ENCODE peak calls at places on chromosome 1, in four cellular contexts. K is AG04449; T is CD4-positive, alpha-beta memory T cell; O is cardiac muscle cell. G is an unnamed sample.

GRCh38 chr1:25232866-25233784 is 823 bp upstream of the SYF2 start:
- DNase-seq in O (peak), K (peak), T (peak), G (peak)

GRCh38 chr1:235984041-235984820 is 80.7 kb downstream of the NID1 start:
- DNase-seq in O (peak), K (peak), T (no peak), G (no peak)

GRCh38 chr1:178649582-178650350 is 75.3 kb upstream of the RALGPS2 start:
- DNase-seq in T (no peak), K (no peak), O (no peak), G (no peak)

GRCh38 chr1:150876111-150876434 is 326 bp downstream of the ARNT start:
- DNase-seq in T (no peak), O (peak), K (no peak), G (no peak)

GRCh38 chr1:31830065-31830464 is 14.2 kb upstream of the SPOCD1 start:
- DNase-seq in K (no peak), T (no peak), O (no peak), G (no peak)

GRCh38 chr1:16721871-16722641 is 18.3 kb upstream of the RNU1-4 start:
- DNase-seq in O (no peak), K (no peak), T (no peak), G (no peak)

GRCh38 chr1:97196825-97197516 is 475.4 kb downstream of the PTBP2 start:
- DNase-seq in K (no peak), O (no peak), T (no peak), G (no peak)

GRCh38 chr1:60262701-60263100 is 189.1 kb upstream of the C1orf87 start:
- DNase-seq in O (no peak), K (no peak), T (no peak), G (no peak)

GRCh38 chr1:116389013-116389412 is 16.0 kb downstream of the ATP1A1 start:
- DNase-seq in O (no peak), K (no peak), T (no peak), G (no peak)

GRCh38 chr1:216627252-216627651 is 96.0 kb downstream of the ESRRG start:
- DNase-seq in T (no peak), K (no peak), O (no peak), G (no peak)

GRCh38 chr1:82420584-82420983 is 619.9 kb downstream of the ADGRL2 start:
- DNase-seq in O (no peak), T (no peak), K (no peak), G (no peak)
- H3K4me3 ChIP-seq in O (no peak), T (no peak), K (no peak), G (no peak)

GRCh38 chr1:196178083-196178635 is 430.1 kb downstream of the KCNT2 start:
- DNase-seq in K (no peak), O (peak), T (no peak), G (no peak)

GRCh38 chr1:196181594-196181878 is 426.7 kb downstream of the KCNT2 start:
- DNase-seq in O (no peak), T (no peak), K (no peak), G (no peak)

DNA sequence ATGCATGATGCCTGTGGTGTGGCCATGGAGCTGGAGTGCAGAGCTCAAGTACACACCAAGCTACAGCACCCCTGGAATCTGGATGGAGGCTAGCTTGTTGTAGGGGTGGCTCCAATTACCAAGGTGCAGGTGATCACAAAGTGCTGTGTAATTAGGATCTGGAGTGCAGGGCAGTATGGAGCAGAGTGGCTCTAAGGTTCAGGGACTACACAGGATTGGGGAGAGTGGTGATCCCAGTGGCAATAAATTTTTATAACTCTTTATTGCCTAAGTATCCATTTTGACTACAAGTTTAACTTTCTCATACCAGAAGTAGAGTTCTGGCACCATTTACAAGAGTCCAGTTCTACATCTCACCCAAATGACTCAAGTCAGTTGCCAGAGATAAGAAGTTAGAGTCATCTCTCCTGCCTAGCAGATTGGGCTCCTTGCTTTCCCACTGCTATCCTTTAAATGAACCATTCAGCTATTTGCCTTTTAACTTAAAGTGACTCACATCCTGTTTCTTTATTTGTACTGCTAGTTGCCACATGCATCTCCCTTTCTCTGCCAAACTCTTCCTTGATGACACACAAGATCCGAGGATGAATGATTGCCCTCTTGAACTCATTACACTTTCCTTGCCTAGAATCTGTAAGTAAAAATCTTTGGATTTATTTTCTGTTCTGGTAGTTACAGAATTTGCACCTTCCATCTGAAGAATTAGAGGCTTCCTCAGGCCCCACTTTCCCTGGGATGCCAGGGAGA is 427.2 kb downstream of the KCNT2 start:
- DNase-seq in T (no peak), K (peak), O (peak), G (peak)
- H3K4me3 ChIP-seq in T (no peak), K (no peak), O (no peak), G (no peak)

DNA sequence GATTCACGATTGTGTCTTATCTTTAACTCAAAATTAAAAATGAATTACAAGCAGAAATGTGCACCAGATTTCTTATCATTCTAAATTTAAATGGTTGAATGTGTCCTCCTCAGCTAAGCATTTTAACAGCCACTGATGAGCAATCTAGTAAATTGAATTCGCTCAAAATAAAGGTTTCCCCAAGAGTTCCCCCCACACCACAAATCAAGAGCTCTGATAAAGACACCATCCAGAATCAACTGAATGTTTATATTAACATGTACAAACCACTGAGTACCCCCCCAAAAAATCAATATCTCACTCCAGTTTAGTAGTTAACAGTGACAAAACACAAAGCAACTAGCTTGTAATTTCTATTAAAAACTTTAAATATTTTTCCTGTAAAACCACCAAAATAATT is 1.9 kb downstream of the GPBP1L1 start:
- DNase-seq in K (no peak), O (no peak), T (no peak), G (no peak)
- H3K4me3 ChIP-seq in K (peak), O (peak), T (no peak), G (peak)

GRCh38 chr1:39788758-39789570 is at the start of gene BMP8B:
- DNase-seq in T (peak), O (peak), K (no peak), G (no peak)
- H3K4me3 ChIP-seq in T (no peak), O (peak), K (peak), G (peak)

G was measured in retinal pigment epithelial cell.